ENCODE peak calls at places on chromosome 9, in ten cellular contexts. Z, U, E, F, M, G, P, I, T and O are unnamed samples.
A peak's percentile ranks its signal among the peaks of the same experiment; 100 is the strongest.

GRCh38 chr9:21679432-21679831 is 123.0 kb upstream of the MTAP start:
- DNase-seq in Z (no peak), U (no peak), E (no peak), F (no peak), M (no peak), G (peak; percentile 2), P (no peak), I (no peak), T (no peak), O (no peak)

GRCh38 chr9:8576741-8577140 is 777.2 kb upstream of the DMAC1 start:
- DNase-seq in Z (no peak), U (no peak), E (no peak), F (no peak), M (no peak), G (no peak), P (no peak), I (no peak), T (no peak), O (no peak)

GRCh38 chr9:81687521-81688261 is 1.7 kb downstream of the TLE1 start:
- DNase-seq in Z (peak; percentile 72), U (peak; percentile 40), E (peak; percentile 63), F (no peak), M (no peak), G (peak; percentile 4), P (no peak), I (peak; percentile 56), T (peak; percentile 56), O (peak; percentile 71)

GRCh38 chr9:31574006-31574750 is 810.3 kb upstream of the ACO1 start:
- DNase-seq in Z (peak; percentile 16), U (no peak), E (no peak), F (no peak), M (no peak), G (no peak), P (no peak), I (no peak), T (no peak), O (no peak)

GRCh38 chr9:14251146-14252071 is 62.5 kb downstream of the NFIB start:
- DNase-seq in Z (peak; percentile 78), U (peak; percentile 50), E (peak; percentile 84), F (no peak), M (no peak), G (peak; percentile 16), P (no peak), I (peak; percentile 79), T (peak; percentile 94), O (peak; percentile 96)

GRCh38 chr9:115267788-115268187 is 149.8 kb upstream of the TNC start:
- DNase-seq in Z (peak; percentile 43), U (no peak), E (no peak), F (no peak), M (no peak), G (peak; percentile 30), P (no peak), I (no peak), T (no peak), O (no peak)

GRCh38 chr9:128568470-128569083 is 16.2 kb downstream of the SPTAN1 start:
- DNase-seq in Z (no peak), U (no peak), E (no peak), F (no peak), M (no peak), G (no peak), P (no peak), I (no peak), T (no peak), O (no peak)

GRCh38 chr9:110131499-110131898 is 76.5 kb downstream of the C9orf152 start:
- DNase-seq in Z (no peak), U (no peak), E (no peak), F (no peak), M (no peak), G (no peak), P (no peak), I (no peak), T (no peak), O (no peak)

GRCh38 chr9:123049589-123050222 is 16.2 kb downstream of the GPR21 start:
- DNase-seq in Z (peak; percentile 23), U (peak; percentile 24), E (no peak), F (no peak), M (no peak), G (peak; percentile 95), P (no peak), I (no peak), T (peak; percentile 57), O (peak; percentile 67)

GRCh38 chr9:13759624-13760023 is 480.1 kb upstream of the MPDZ start:
- DNase-seq in Z (no peak), U (no peak), E (no peak), F (no peak), M (no peak), G (no peak), P (no peak), I (no peak), T (no peak), O (no peak)

GRCh38 chr9:5633243-5633642 is 4.3 kb downstream of the RIC1 start:
- DNase-seq in Z (peak; percentile 45), U (no peak), E (no peak), F (no peak), M (no peak), G (peak; percentile 14), P (peak; percentile 18), I (no peak), T (no peak), O (no peak)

GRCh38 chr9:109794361-109795012 is 14.5 kb downstream of the PALM2AKAP2 start:
- DNase-seq in Z (no peak), U (no peak), E (no peak), F (no peak), M (no peak), G (no peak), P (no peak), I (no peak), T (no peak), O (no peak)

GRCh38 chr9:135296783-135297715 is 182.5 kb upstream of the PPP1R26 start:
- DNase-seq in Z (no peak), U (no peak), E (no peak), F (no peak), M (no peak), G (no peak), P (no peak), I (no peak), T (no peak), O (peak; percentile 82)

GRCh38 chr9:28882528-28882927 is 1309.2 kb upstream of the C9orf72 start:
- DNase-seq in Z (no peak), U (no peak), E (no peak), F (no peak), M (no peak), G (no peak), P (no peak), I (no peak), T (no peak), O (no peak)

GRCh38 chr9:112921549-112921948 is 30.9 kb upstream of the SLC46A2 start:
- DNase-seq in Z (peak; percentile 64), U (peak; percentile 38), E (no peak), F (no peak), M (no peak), G (peak; percentile 60), P (peak; percentile 25), I (no peak), T (no peak), O (no peak)

GRCh38 chr9:134442486-134443168 is 116.4 kb downstream of the RXRA start:
- DNase-seq in Z (no peak), U (no peak), E (no peak), F (no peak), M (no peak), G (no peak), P (no peak), I (no peak), T (no peak), O (peak; percentile 29)

GRCh38 chr9:115018547-115019435 is 88.4 kb upstream of the TNFSF8 start:
- DNase-seq in Z (peak; percentile 81), U (no peak), E (no peak), F (no peak), M (no peak), G (no peak), P (no peak), I (no peak), T (peak; percentile 33), O (no peak)

GRCh38 chr9:95754533-95755420 is 120.7 kb upstream of the ERCC6L2 start:
- DNase-seq in Z (no peak), U (no peak), E (no peak), F (no peak), M (no peak), G (peak; percentile 17), P (no peak), I (no peak), T (no peak), O (no peak)
- H3K27ac ChIP-seq in Z (peak overlapping the region; percentile 67), U (no peak overlapping the region), E (no peak overlapping the region), F (no peak overlapping the region), M (no peak overlapping the region), G (peak overlapping the region; percentile 19), P (no peak overlapping the region), I (no peak overlapping the region), T (no peak overlapping the region), O (no peak overlapping the region)

DNA sequence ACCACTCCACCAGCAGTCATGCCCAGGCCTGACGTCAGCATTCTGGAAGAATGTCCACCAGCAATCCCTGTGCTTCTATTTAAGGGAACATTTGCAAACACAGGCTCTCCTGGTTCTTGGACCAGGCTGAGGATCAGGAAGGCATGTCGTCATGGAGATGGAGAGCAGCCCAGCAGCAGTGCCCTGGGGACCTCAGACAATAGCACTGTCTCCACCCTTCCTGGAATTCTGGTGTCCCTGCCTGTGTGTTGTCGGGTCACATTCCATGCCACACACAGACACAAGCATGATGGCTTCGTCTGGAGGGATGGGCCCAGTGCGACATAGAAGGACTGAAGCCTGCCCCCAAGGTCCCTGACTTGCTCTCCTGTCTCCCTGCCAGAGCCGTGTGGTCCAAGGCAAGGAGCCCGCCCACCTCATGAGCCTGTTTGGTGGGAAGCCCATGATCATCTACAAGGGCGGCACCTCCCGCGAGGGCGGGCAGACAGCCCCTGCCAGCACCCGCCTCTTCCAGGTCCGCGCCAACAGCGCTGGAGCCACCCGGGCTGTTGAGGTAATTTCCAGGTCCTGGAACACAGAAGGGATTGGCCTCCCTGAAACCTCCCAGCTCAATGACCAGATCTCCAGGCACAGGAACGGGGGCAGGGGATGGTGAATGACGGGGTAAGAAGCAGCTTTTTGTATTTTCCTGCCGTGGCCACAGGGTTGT is 43.8 kb downstream of the STOM start:
- DNase-seq in Z (no peak), U (no peak), E (peak; percentile 71), F (no peak), M (no peak), G (peak; percentile 36), P (no peak), I (peak; percentile 88), T (peak; percentile 91), O (no peak)
- H3K27ac ChIP-seq in Z (no peak overlapping the region), U (no peak overlapping the region), E (peak overlapping the region; percentile 66), F (no peak overlapping the region), M (peak overlapping the region; percentile 85), G (no peak overlapping the region), P (no peak overlapping the region), I (peak overlapping the region; percentile 95), T (peak overlapping the region; percentile 94), O (no peak overlapping the region)

GRCh38 chr9:78196258-78196657 is 39.6 kb upstream of the CEP78 start:
- DNase-seq in Z (no peak), U (no peak), E (no peak), F (no peak), M (no peak), G (no peak), P (no peak), I (no peak), T (no peak), O (no peak)
- H3K27ac ChIP-seq in Z (no peak overlapping the region), U (no peak overlapping the region), E (no peak overlapping the region), F (no peak overlapping the region), M (no peak overlapping the region), G (no peak overlapping the region), P (no peak overlapping the region), I (no peak overlapping the region), T (no peak overlapping the region), O (no peak overlapping the region)

DNA sequence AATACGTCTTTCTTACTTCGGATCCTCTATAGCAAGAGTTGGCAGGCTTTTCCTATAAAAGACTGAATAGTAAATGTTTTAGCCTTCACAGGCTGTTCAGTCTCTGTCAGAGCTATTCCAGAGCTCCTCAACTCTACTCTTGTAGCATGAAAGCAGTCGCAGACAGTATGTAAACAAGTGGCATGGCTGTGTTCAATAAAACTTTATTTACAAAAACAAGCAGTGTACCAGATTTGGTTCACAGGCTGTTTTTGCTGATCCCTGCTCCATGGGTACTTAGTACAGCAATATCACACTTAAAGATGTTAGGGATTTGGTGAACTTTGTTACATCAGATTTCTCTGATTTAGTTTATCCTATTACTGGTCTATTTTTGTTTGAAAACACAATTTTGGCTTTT is 235.2 kb downstream of the MLLT3 start:
- DNase-seq in Z (no peak), U (no peak), E (no peak), F (no peak), M (no peak), G (no peak), P (no peak), I (no peak), T (no peak), O (no peak)
- H3K27ac ChIP-seq in Z (no peak overlapping the region), U (no peak overlapping the region), E (no peak overlapping the region), F (no peak overlapping the region), M (no peak overlapping the region), G (no peak overlapping the region), P (no peak overlapping the region), I (no peak overlapping the region), T (no peak overlapping the region), O (no peak overlapping the region)